ENCODE peak calls at places on chromosome 19, in ten cellular contexts. J is progenitor cell of endocrine pancreas, W is GM12864, V is AG04450, D is lower lobe of right lung, P is neural progenitor cell, S is HFFc6, G is astrocyte of the cerebellum, K is kidney epithelial cell, Y is psoas muscle. F is an unnamed sample.

GRCh38 chr19:3513198-3514140 is 7.4 kb downstream of the FZR1 start:
- DNase-seq in G (no peak), K (no peak), J (no peak), P (no peak), W (no peak), D (no peak), S (no peak), Y (no peak), V (no peak), F (no peak)

GRCh38 chr19:5718579-5719273 is 1.2 kb downstream of the LONP1 start:
- DNase-seq in V (peak), S (peak), W (peak), Y (no peak), D (no peak), K (peak), G (peak), P (no peak), J (no peak), F (no peak)

GRCh38 chr19:42092350-42092749 is 16.4 kb downstream of the ZNF574 start:
- DNase-seq in J (no peak), W (no peak), S (no peak), G (no peak), K (no peak), Y (no peak), D (no peak), P (no peak), V (no peak), F (no peak)

GRCh38 chr19:57099199-57099661 is 20.6 kb upstream of the USP29 start:
- DNase-seq in K (no peak), Y (peak), D (peak), P (peak), V (no peak), W (no peak), G (no peak), S (peak), J (no peak), F (no peak)

GRCh38 chr19:27793128-27793643 is 1419.8 kb downstream of the UQCRFS1 start:
- DNase-seq in D (peak), V (peak), J (peak), P (peak), W (peak), Y (peak), S (peak), G (no peak), K (peak), F (no peak)

GRCh38 chr19:49150106-49150943 is 4.9 kb downstream of the HRC start:
- DNase-seq in Y (peak), D (peak), S (peak), J (peak), K (no peak), V (no peak), P (peak), W (no peak), G (no peak), F (no peak)

GRCh38 chr19:18645035-18645511 is 8.2 kb downstream of the KLHL26 start:
- DNase-seq in J (no peak), S (no peak), G (no peak), K (no peak), D (no peak), Y (no peak), V (no peak), W (no peak), P (no peak), F (no peak)

GRCh38 chr19:18290250-18291018 is 9.0 kb upstream of the JUND start:
- DNase-seq in Y (no peak), J (no peak), V (no peak), P (no peak), D (no peak), K (no peak), S (no peak), G (no peak), W (no peak), F (no peak)

GRCh38 chr19:55212447-55212846 is 3.1 kb upstream of the PTPRH start:
- DNase-seq in Y (no peak), W (no peak), G (no peak), J (no peak), V (no peak), D (no peak), P (no peak), K (no peak), S (no peak), F (no peak)

GRCh38 chr19:18074192-18074591 is 12.5 kb downstream of the IL12RB1 start:
- DNase-seq in V (no peak), W (no peak), K (no peak), P (no peak), Y (no peak), J (no peak), S (no peak), G (no peak), D (no peak), F (no peak)

GRCh38 chr19:48918801-48919247 is 14.7 kb upstream of the DHDH start:
- DNase-seq in G (no peak), W (no peak), P (peak), S (peak), K (no peak), D (no peak), V (no peak), Y (no peak), J (no peak), F (no peak)

GRCh38 chr19:8986296-8986695 is 23.9 kb downstream of the MUC16 start:
- DNase-seq in S (no peak), D (no peak), J (no peak), P (no peak), G (no peak), K (no peak), Y (no peak), W (no peak), V (no peak), F (no peak)

GRCh38 chr19:30640266-30640965 is 268.2 kb downstream of the ZNF536 start:
- DNase-seq in J (no peak), W (no peak), P (no peak), S (no peak), V (no peak), Y (no peak), G (no peak), D (no peak), K (no peak), F (no peak)

GRCh38 chr19:50230379-50231351 is 27.2 kb downstream of the MYH14 start:
- DNase-seq in W (no peak), J (no peak), S (no peak), P (peak), D (no peak), G (no peak), K (no peak), V (no peak), Y (no peak), F (no peak)
- TF ChIP-seq CTCF in W (no peak), J (peak), S (no peak), P (peak), D (no peak), G (no peak), K (no peak), V (no peak), Y (no peak), F (no peak)

GRCh38 chr19:50537306-50537685 is 23.6 kb upstream of the ASPDH start:
- DNase-seq in P (no peak), D (no peak), W (no peak), K (no peak), V (no peak), G (no peak), S (no peak), Y (no peak), J (no peak), F (no peak)

GRCh38 chr19:50535672-50536071 is 22.0 kb upstream of the ASPDH start:
- DNase-seq in J (no peak), V (no peak), S (no peak), K (no peak), D (no peak), W (no peak), Y (no peak), P (no peak), G (no peak), F (no peak)

GRCh38 chr19:50536662-50537305 is 23.1 kb upstream of the ASPDH start:
- DNase-seq in D (no peak), S (no peak), K (no peak), V (no peak), J (no peak), G (no peak), W (no peak), P (no peak), Y (no peak), F (no peak)

GRCh38 chr19:50534478-50534877 is 20.8 kb upstream of the ASPDH start:
- DNase-seq in S (no peak), K (no peak), G (no peak), W (no peak), D (no peak), Y (no peak), V (no peak), P (no peak), J (no peak), F (no peak)

GRCh38 chr19:50537769-50538230 is 24.1 kb upstream of the ASPDH start:
- DNase-seq in D (peak), V (peak), K (no peak), P (peak), G (peak), J (peak), W (peak), S (peak), Y (peak), F (no peak)
- TF ChIP-seq CTCF in D (peak), V (peak), K (peak), P (peak), G (peak), J (peak), W (peak), S (peak), Y (peak), F (peak)

GRCh38 chr19:15259900-15260299 is 27.7 kb upstream of the EPHX3 start:
- DNase-seq in D (no peak), K (no peak), Y (no peak), W (no peak), P (no peak), J (no peak), G (no peak), S (no peak), V (no peak), F (no peak)

GRCh38 chr19:15260939-15261338 is 28.7 kb upstream of the EPHX3 start:
- DNase-seq in W (no peak), D (no peak), P (peak), V (no peak), K (no peak), S (no peak), Y (no peak), G (no peak), J (no peak), F (no peak)

GRCh38 chr19:15255359-15255990 is 23.2 kb upstream of the EPHX3 start:
- DNase-seq in P (no peak), V (no peak), G (no peak), S (no peak), J (no peak), K (no peak), D (no peak), W (no peak), Y (no peak), F (peak)

GRCh38 chr19:15256708-15257331 is 24.6 kb upstream of the EPHX3 start:
- DNase-seq in V (no peak), G (no peak), D (no peak), P (no peak), K (no peak), J (no peak), W (no peak), S (no peak), Y (no peak), F (no peak)

GRCh38 chr19:15257782-15258181 is 25.5 kb upstream of the EPHX3 start:
- DNase-seq in K (no peak), W (no peak), S (no peak), Y (no peak), V (no peak), J (no peak), D (no peak), P (no peak), G (no peak), F (no peak)
- TF ChIP-seq CTCF in K (no peak), W (no peak), S (peak), Y (no peak), V (no peak), J (no peak), D (no peak), P (no peak), G (no peak), F (no peak)

GRCh38 chr19:47539747-47540311 is 25.0 kb upstream of the NAPA start:
- DNase-seq in V (no peak), D (no peak), P (no peak), J (no peak), G (no peak), W (no peak), K (no peak), S (no peak), Y (no peak), F (no peak)
- TF ChIP-seq CTCF in V (no peak), D (no peak), P (no peak), J (no peak), G (no peak), W (no peak), K (no peak), S (no peak), Y (no peak), F (no peak)

DNA sequence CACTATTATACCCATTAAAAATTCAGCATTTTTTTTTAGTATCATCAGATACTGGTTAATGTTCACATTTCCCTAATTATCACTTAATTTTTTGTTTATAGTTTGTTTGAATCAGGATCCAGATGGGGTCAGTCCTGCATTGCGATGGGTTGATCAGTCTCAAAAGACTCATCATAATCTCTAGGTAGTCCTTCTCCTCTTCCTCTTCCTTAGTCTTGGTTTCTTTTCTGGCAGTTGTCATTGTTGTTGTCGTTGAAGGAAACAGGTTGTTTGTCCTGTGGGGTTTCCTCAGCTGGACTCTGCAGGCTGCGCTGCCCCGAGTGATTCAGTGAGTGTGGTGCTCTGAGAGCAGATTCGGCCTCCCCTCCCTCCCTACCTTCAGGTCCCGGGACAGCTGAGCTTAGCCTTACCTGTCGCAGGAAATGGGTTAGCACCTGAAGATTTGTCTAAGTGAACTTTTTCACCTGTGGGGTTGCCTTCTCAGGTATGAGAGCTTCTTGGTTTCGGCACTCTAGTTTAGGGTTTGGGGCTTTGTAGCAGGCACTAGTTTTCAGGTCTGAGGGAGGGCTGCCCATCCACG is 34.1 kb downstream of the NFIX start:
- DNase-seq in K (no peak), Y (no peak), W (no peak), P (no peak), S (no peak), G (no peak), V (no peak), J (no peak), D (no peak), F (no peak)
- TF ChIP-seq CTCF in K (no peak), Y (no peak), W (no peak), P (no peak), S (no peak), G (no peak), V (no peak), J (no peak), D (no peak), F (no peak)

DNA sequence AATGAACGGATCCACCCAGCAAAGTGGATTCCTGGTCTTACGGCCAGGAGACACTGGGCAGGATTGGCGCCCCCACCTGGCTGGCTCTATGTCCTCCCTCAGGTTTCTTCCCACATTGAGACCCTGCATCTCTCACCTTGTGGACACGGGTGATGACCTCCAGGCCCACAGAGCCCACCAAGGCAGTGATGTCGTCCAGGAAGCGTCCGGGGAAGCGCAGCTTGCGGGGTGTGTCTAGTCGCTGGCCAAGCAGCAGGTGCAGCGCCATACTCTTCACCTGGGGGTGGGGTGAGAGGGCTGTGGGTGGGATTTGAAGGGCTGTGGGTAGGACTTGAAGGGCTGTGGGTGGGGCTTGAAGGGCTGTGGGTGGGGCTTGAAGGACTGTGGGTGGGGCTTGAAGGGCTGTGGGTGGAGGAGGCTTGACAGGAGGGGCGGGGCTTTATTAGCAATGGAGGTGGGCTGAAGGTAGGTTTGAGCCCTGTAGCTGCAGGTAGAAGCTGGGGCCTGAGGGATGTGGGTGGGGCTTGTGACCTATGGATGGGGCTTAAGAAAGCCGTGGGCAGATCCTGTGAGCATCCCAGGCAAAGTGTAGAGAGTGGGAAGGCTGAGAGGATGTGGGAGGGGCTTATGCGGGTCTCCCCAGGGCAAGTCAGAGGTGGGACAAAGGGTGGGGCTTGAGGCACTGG is 12.1 kb upstream of the ANGPTL8 start:
- DNase-seq in P (peak), J (no peak), D (no peak), G (no peak), K (no peak), Y (no peak), V (no peak), S (no peak), W (no peak), F (no peak)
- TF ChIP-seq CTCF in P (peak), J (peak), D (peak), G (peak), K (peak), Y (no peak), V (no peak), S (peak), W (peak), F (peak)